ENCODE peak calls at places on chromosomes 12 and 14, in five cellular contexts. One of them, this sample, is unnamed. For H3K27me3, the result is how much of the 10 kb centered on the place peaks cover.

GRCh38 chr12:5888816-5889315 is 56.2 kb downstream of the ANO2 start:
- DNase-seq in brain microvascular endothelial cell: no peak
- DNase-seq in CD8-positive, alpha-beta T cell: no peak
- DNase-seq in naive thymus-derived CD4-positive, alpha-beta T cell: no peak
- DNase-seq in thyroid gland: no peak
- DNase-seq in this sample: no peak

GRCh38 chr12:26293612-26294011 is 98.2 kb downstream of the SSPN start:
- DNase-seq in thyroid gland: peak
- DNase-seq in brain microvascular endothelial cell: no peak
- DNase-seq in CD8-positive, alpha-beta T cell: no peak
- DNase-seq in naive thymus-derived CD4-positive, alpha-beta T cell: no peak
- DNase-seq in this sample: peak

GRCh38 chr12:45184145-45184958 is 31.5 kb upstream of the ANO6 start:
- DNase-seq in thyroid gland: peak
- DNase-seq in brain microvascular endothelial cell: no peak
- DNase-seq in naive thymus-derived CD4-positive, alpha-beta T cell: no peak
- DNase-seq in CD8-positive, alpha-beta T cell: no peak
- DNase-seq in this sample: no peak

GRCh38 chr12:76268267-76268666 is 79.9 kb downstream of the BBS10 start:
- DNase-seq in thyroid gland: no peak
- DNase-seq in naive thymus-derived CD4-positive, alpha-beta T cell: no peak
- DNase-seq in brain microvascular endothelial cell: peak
- DNase-seq in CD8-positive, alpha-beta T cell: no peak
- DNase-seq in this sample: peak

GRCh38 chr12:6197996-6198395 is 2.2 kb upstream of the CD9 start:
- DNase-seq in CD8-positive, alpha-beta T cell: no peak
- DNase-seq in thyroid gland: no peak
- DNase-seq in brain microvascular endothelial cell: no peak
- DNase-seq in naive thymus-derived CD4-positive, alpha-beta T cell: no peak
- DNase-seq in this sample: no peak

GRCh38 chr12:19150273-19150895 is 20.9 kb downstream of the PLEKHA5 start:
- DNase-seq in brain microvascular endothelial cell: no peak
- DNase-seq in CD8-positive, alpha-beta T cell: no peak
- DNase-seq in naive thymus-derived CD4-positive, alpha-beta T cell: no peak
- DNase-seq in thyroid gland: peak
- DNase-seq in this sample: no peak

GRCh38 chr12:77796775-77797174 is 33.9 kb upstream of the NAV3 start:
- DNase-seq in CD8-positive, alpha-beta T cell: no peak
- DNase-seq in thyroid gland: no peak
- DNase-seq in brain microvascular endothelial cell: no peak
- DNase-seq in naive thymus-derived CD4-positive, alpha-beta T cell: no peak
- DNase-seq in this sample: peak

GRCh38 chr14:31489680-31490079 is 1.8 kb upstream of the GPR33 start:
- DNase-seq in naive thymus-derived CD4-positive, alpha-beta T cell: no peak
- DNase-seq in CD8-positive, alpha-beta T cell: no peak
- DNase-seq in thyroid gland: no peak
- DNase-seq in brain microvascular endothelial cell: no peak
- DNase-seq in this sample: no peak

GRCh38 chr12:2959508-2960431 is 573 bp downstream of the TEAD4 start:
- DNase-seq in CD8-positive, alpha-beta T cell: no peak
- DNase-seq in brain microvascular endothelial cell: peak
- DNase-seq in thyroid gland: peak
- DNase-seq in naive thymus-derived CD4-positive, alpha-beta T cell: no peak
- DNase-seq in this sample: peak

GRCh38 chr14:30034049-30034635 is 106.5 kb upstream of the PRKD1 start:
- DNase-seq in CD8-positive, alpha-beta T cell: no peak
- DNase-seq in brain microvascular endothelial cell: no peak
- DNase-seq in thyroid gland: no peak
- DNase-seq in naive thymus-derived CD4-positive, alpha-beta T cell: no peak
- DNase-seq in this sample: peak

GRCh38 chr14:93753647-93754046 is 34.6 kb downstream of the PRIMA1 start:
- DNase-seq in brain microvascular endothelial cell: no peak
- DNase-seq in naive thymus-derived CD4-positive, alpha-beta T cell: no peak
- DNase-seq in thyroid gland: no peak
- DNase-seq in CD8-positive, alpha-beta T cell: no peak
- DNase-seq in this sample: no peak

GRCh38 chr12:65084579-65084978 is 36.5 kb downstream of the WIF1 start:
- DNase-seq in CD8-positive, alpha-beta T cell: no peak
- DNase-seq in naive thymus-derived CD4-positive, alpha-beta T cell: no peak
- DNase-seq in brain microvascular endothelial cell: no peak
- DNase-seq in thyroid gland: no peak
- DNase-seq in this sample: no peak

GRCh38 chr14:80954771-80955299 is 586 bp upstream of the TSHR start:
- DNase-seq in naive thymus-derived CD4-positive, alpha-beta T cell: peak
- DNase-seq in thyroid gland: peak
- DNase-seq in brain microvascular endothelial cell: peak
- DNase-seq in CD8-positive, alpha-beta T cell: peak
- DNase-seq in this sample: peak

GRCh38 chr12:132137483-132138125 is 6.5 kb downstream of the DDX51 start:
- DNase-seq in naive thymus-derived CD4-positive, alpha-beta T cell: no peak
- DNase-seq in thyroid gland: no peak
- DNase-seq in CD8-positive, alpha-beta T cell: no peak
- DNase-seq in brain microvascular endothelial cell: no peak
- DNase-seq in this sample: no peak

GRCh38 chr14:30450620-30451019 is 108.3 kb upstream of the G2E3 start:
- DNase-seq in naive thymus-derived CD4-positive, alpha-beta T cell: no peak
- DNase-seq in brain microvascular endothelial cell: no peak
- DNase-seq in thyroid gland: peak
- DNase-seq in CD8-positive, alpha-beta T cell: no peak
- DNase-seq in this sample: peak

GRCh38 chr14:52876806-52877205 is 74.0 kb downstream of the FERMT2 start:
- DNase-seq in brain microvascular endothelial cell: no peak
- DNase-seq in thyroid gland: no peak
- DNase-seq in naive thymus-derived CD4-positive, alpha-beta T cell: no peak
- DNase-seq in CD8-positive, alpha-beta T cell: no peak
- DNase-seq in this sample: no peak

GRCh38 chr14:104665663-104666522 is 23.5 kb upstream of the INF2 start:
- DNase-seq in naive thymus-derived CD4-positive, alpha-beta T cell: peak
- DNase-seq in thyroid gland: no peak
- DNase-seq in brain microvascular endothelial cell: no peak
- DNase-seq in CD8-positive, alpha-beta T cell: peak
- DNase-seq in this sample: peak

DNA sequence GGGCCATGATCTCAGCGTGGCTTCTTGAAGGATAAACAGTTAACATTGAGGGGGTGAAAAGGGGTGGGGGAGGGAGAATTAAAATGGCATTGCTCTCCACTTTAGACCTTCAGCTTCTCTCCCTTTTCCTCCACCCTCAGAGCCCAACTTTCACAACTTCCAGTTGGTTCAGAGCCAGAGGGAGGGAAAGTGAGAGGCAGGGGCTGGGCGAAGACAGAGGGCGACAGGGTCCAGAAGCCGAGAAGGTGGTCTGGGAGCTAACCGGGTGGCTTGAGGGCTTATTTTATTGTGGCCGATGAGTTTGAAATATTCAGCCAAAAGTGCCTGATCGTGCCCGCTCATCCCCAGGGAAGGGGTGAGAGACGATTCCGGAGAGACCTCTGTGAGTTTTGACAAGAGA is 4.1 kb downstream of the BMP4 start:
- DNase-seq in thyroid gland: peak
- DNase-seq in CD8-positive, alpha-beta T cell: no peak
- DNase-seq in brain microvascular endothelial cell: no peak
- DNase-seq in naive thymus-derived CD4-positive, alpha-beta T cell: no peak
- DNase-seq in this sample: no peak
- H3K27me3 ChIP-seq in thyroid gland: under half
- H3K27me3 ChIP-seq in CD8-positive, alpha-beta T cell: under half
- H3K27me3 ChIP-seq in brain microvascular endothelial cell: under half
- H3K27me3 ChIP-seq in naive thymus-derived CD4-positive, alpha-beta T cell: under half
- H3K27me3 ChIP-seq in this sample: under half

GRCh38 chr12:52631264-52631663 is 12.9 kb upstream of the KRT73 start:
- DNase-seq in thyroid gland: no peak
- DNase-seq in CD8-positive, alpha-beta T cell: no peak
- DNase-seq in naive thymus-derived CD4-positive, alpha-beta T cell: no peak
- DNase-seq in brain microvascular endothelial cell: no peak
- DNase-seq in this sample: no peak

GRCh38 chr12:52632656-52633055 is 14.3 kb upstream of the KRT73 start:
- DNase-seq in brain microvascular endothelial cell: no peak
- DNase-seq in naive thymus-derived CD4-positive, alpha-beta T cell: no peak
- DNase-seq in thyroid gland: no peak
- DNase-seq in CD8-positive, alpha-beta T cell: no peak
- DNase-seq in this sample: no peak

GRCh38 chr12:52631676-52632459 is 13.5 kb upstream of the KRT73 start:
- DNase-seq in naive thymus-derived CD4-positive, alpha-beta T cell: no peak
- DNase-seq in CD8-positive, alpha-beta T cell: no peak
- DNase-seq in thyroid gland: no peak
- DNase-seq in brain microvascular endothelial cell: no peak
- DNase-seq in this sample: no peak

GRCh38 chr12:52634266-52635056 is 16.1 kb upstream of the KRT73 start:
- DNase-seq in CD8-positive, alpha-beta T cell: no peak
- DNase-seq in naive thymus-derived CD4-positive, alpha-beta T cell: no peak
- DNase-seq in thyroid gland: peak
- DNase-seq in brain microvascular endothelial cell: no peak
- DNase-seq in this sample: no peak

GRCh38 chr12:52633383-52633782 is 15.0 kb upstream of the KRT73 start:
- DNase-seq in naive thymus-derived CD4-positive, alpha-beta T cell: peak
- DNase-seq in thyroid gland: no peak
- DNase-seq in CD8-positive, alpha-beta T cell: no peak
- DNase-seq in brain microvascular endothelial cell: no peak
- DNase-seq in this sample: no peak
- H3K27me3 ChIP-seq in naive thymus-derived CD4-positive, alpha-beta T cell: under half
- H3K27me3 ChIP-seq in thyroid gland: under half
- H3K27me3 ChIP-seq in CD8-positive, alpha-beta T cell: under half
- H3K27me3 ChIP-seq in brain microvascular endothelial cell: under half
- H3K27me3 ChIP-seq in this sample: under half

GRCh38 chr12:119089668-119090013 is 89.1 kb upstream of the HSPB8 start:
- DNase-seq in naive thymus-derived CD4-positive, alpha-beta T cell: no peak
- DNase-seq in thyroid gland: no peak
- DNase-seq in brain microvascular endothelial cell: no peak
- DNase-seq in CD8-positive, alpha-beta T cell: no peak
- DNase-seq in this sample: no peak
- H3K27me3 ChIP-seq in naive thymus-derived CD4-positive, alpha-beta T cell: under half
- H3K27me3 ChIP-seq in thyroid gland: under half
- H3K27me3 ChIP-seq in brain microvascular endothelial cell: under half
- H3K27me3 ChIP-seq in CD8-positive, alpha-beta T cell: under half
- H3K27me3 ChIP-seq in this sample: under half

GRCh38 chr12:54019111-54019811 is 9.0 kb upstream of the HOXC6 start:
- DNase-seq in thyroid gland: no peak
- DNase-seq in brain microvascular endothelial cell: no peak
- DNase-seq in CD8-positive, alpha-beta T cell: no peak
- DNase-seq in naive thymus-derived CD4-positive, alpha-beta T cell: no peak
- DNase-seq in this sample: no peak
- H3K27me3 ChIP-seq in thyroid gland: half or more
- H3K27me3 ChIP-seq in brain microvascular endothelial cell: half or more
- H3K27me3 ChIP-seq in CD8-positive, alpha-beta T cell: under half
- H3K27me3 ChIP-seq in naive thymus-derived CD4-positive, alpha-beta T cell: under half
- H3K27me3 ChIP-seq in this sample: half or more

DNA sequence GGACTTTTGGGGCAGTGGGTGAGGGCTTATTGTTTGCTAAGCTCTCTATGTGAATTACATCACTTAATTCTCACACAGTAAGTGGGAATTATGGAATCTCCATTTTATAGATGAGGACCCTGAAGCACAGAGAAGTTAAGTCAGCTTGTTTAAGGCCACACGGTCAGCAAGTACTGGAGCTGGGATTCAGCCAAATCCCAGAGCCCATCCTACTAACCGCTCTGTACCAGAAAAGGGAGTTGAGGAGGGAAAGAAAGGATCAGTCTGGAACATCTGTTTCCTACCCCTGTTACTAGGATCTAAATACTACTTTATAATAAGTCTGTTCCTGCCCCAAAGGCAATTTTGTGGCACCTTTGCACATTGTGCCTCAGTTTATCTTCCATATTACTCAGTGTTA is 42.6 kb downstream of the PPFIBP1 start:
- DNase-seq in thyroid gland: no peak
- DNase-seq in CD8-positive, alpha-beta T cell: no peak
- DNase-seq in naive thymus-derived CD4-positive, alpha-beta T cell: no peak
- DNase-seq in brain microvascular endothelial cell: no peak
- DNase-seq in this sample: no peak
- H3K27me3 ChIP-seq in thyroid gland: under half
- H3K27me3 ChIP-seq in CD8-positive, alpha-beta T cell: under half
- H3K27me3 ChIP-seq in naive thymus-derived CD4-positive, alpha-beta T cell: under half
- H3K27me3 ChIP-seq in brain microvascular endothelial cell: under half
- H3K27me3 ChIP-seq in this sample: under half

GRCh38 chr14:57943038-57943437 is 77.1 kb upstream of the SLC35F4 start:
- DNase-seq in CD8-positive, alpha-beta T cell: no peak
- DNase-seq in brain microvascular endothelial cell: no peak
- DNase-seq in naive thymus-derived CD4-positive, alpha-beta T cell: no peak
- DNase-seq in thyroid gland: no peak
- DNase-seq in this sample: no peak
- H3K27me3 ChIP-seq in CD8-positive, alpha-beta T cell: under half
- H3K27me3 ChIP-seq in brain microvascular endothelial cell: under half
- H3K27me3 ChIP-seq in naive thymus-derived CD4-positive, alpha-beta T cell: under half
- H3K27me3 ChIP-seq in thyroid gland: under half
- H3K27me3 ChIP-seq in this sample: under half

DNA sequence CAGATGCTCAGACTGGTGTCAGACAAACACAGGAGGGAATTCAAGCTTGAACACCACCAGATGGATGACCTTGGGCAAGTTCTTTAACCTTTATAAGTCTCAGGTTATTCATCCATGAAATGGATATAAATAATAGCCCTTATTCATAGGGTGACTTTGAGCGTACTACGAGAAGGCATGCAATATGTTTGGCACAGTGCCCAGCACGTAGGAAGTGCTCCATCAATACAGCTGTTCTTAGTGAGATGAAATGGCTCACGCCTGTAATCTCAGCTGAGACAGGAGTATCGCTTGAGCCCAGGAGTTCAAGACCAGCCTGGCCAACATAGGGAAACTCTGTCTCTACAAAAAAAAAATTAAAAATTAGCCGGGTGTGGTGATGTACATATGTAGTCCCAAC is 84.8 kb upstream of the FICD start:
- DNase-seq in naive thymus-derived CD4-positive, alpha-beta T cell: no peak
- DNase-seq in thyroid gland: no peak
- DNase-seq in CD8-positive, alpha-beta T cell: no peak
- DNase-seq in brain microvascular endothelial cell: no peak
- DNase-seq in this sample: no peak
- H3K27me3 ChIP-seq in naive thymus-derived CD4-positive, alpha-beta T cell: under half
- H3K27me3 ChIP-seq in thyroid gland: under half
- H3K27me3 ChIP-seq in CD8-positive, alpha-beta T cell: under half
- H3K27me3 ChIP-seq in brain microvascular endothelial cell: under half
- H3K27me3 ChIP-seq in this sample: under half

GRCh38 chr12:113064395-113065125 is 8.0 kb downstream of the DTX1 start:
- DNase-seq in CD8-positive, alpha-beta T cell: no peak
- DNase-seq in brain microvascular endothelial cell: no peak
- DNase-seq in thyroid gland: no peak
- DNase-seq in naive thymus-derived CD4-positive, alpha-beta T cell: no peak
- DNase-seq in this sample: no peak
- H3K27me3 ChIP-seq in CD8-positive, alpha-beta T cell: under half
- H3K27me3 ChIP-seq in brain microvascular endothelial cell: under half
- H3K27me3 ChIP-seq in thyroid gland: under half
- H3K27me3 ChIP-seq in naive thymus-derived CD4-positive, alpha-beta T cell: under half
- H3K27me3 ChIP-seq in this sample: under half

GRCh38 chr14:101491841-101492240 is 69.5 kb upstream of the DIO3 start:
- DNase-seq in naive thymus-derived CD4-positive, alpha-beta T cell: no peak
- DNase-seq in thyroid gland: no peak
- DNase-seq in brain microvascular endothelial cell: no peak
- DNase-seq in CD8-positive, alpha-beta T cell: no peak
- DNase-seq in this sample: no peak

GRCh38 chr14:101492716-101493115 is 68.6 kb upstream of the DIO3 start:
- DNase-seq in brain microvascular endothelial cell: no peak
- DNase-seq in naive thymus-derived CD4-positive, alpha-beta T cell: no peak
- DNase-seq in CD8-positive, alpha-beta T cell: no peak
- DNase-seq in thyroid gland: no peak
- DNase-seq in this sample: no peak

GRCh38 chr14:101483829-101484228 is 77.5 kb upstream of the DIO3 start:
- DNase-seq in CD8-positive, alpha-beta T cell: no peak
- DNase-seq in brain microvascular endothelial cell: no peak
- DNase-seq in thyroid gland: no peak
- DNase-seq in naive thymus-derived CD4-positive, alpha-beta T cell: no peak
- DNase-seq in this sample: no peak

GRCh38 chr14:101494826-101495225 is 66.5 kb upstream of the DIO3 start:
- DNase-seq in CD8-positive, alpha-beta T cell: no peak
- DNase-seq in naive thymus-derived CD4-positive, alpha-beta T cell: no peak
- DNase-seq in thyroid gland: no peak
- DNase-seq in brain microvascular endothelial cell: no peak
- DNase-seq in this sample: no peak

GRCh38 chr14:101489092-101489760 is 72.1 kb upstream of the DIO3 start:
- DNase-seq in thyroid gland: no peak
- DNase-seq in brain microvascular endothelial cell: no peak
- DNase-seq in CD8-positive, alpha-beta T cell: no peak
- DNase-seq in naive thymus-derived CD4-positive, alpha-beta T cell: no peak
- DNase-seq in this sample: no peak
- H3K27me3 ChIP-seq in thyroid gland: under half
- H3K27me3 ChIP-seq in brain microvascular endothelial cell: under half
- H3K27me3 ChIP-seq in CD8-positive, alpha-beta T cell: under half
- H3K27me3 ChIP-seq in naive thymus-derived CD4-positive, alpha-beta T cell: under half
- H3K27me3 ChIP-seq in this sample: under half

This sample was measured in bronchial epithelial cell.